ENCODE peak calls at places on chromosomes 4 and X, in five cellular contexts. One of them, this sample, is unnamed.
A peak's percentile ranks its signal among the peaks of the same experiment; 100 is the strongest.

GRCh38 chrX:32852203-32852602 is 359.1 kb downstream of the DMD start:
- DNase-seq in kidney: no peak
- DNase-seq in H9: no peak
- DNase-seq in thyroid gland: no peak
- DNase-seq in A549: no peak
- DNase-seq in this sample: no peak

GRCh38 chr4:156981262-156981661 is 9.7 kb upstream of the PDGFC start:
- DNase-seq in A549: no peak
- DNase-seq in kidney: no peak
- DNase-seq in thyroid gland: no peak
- DNase-seq in H9: no peak
- DNase-seq in this sample: no peak

GRCh38 chr4:53782468-53782865 is 191.2 kb upstream of the LNX1 start:
- DNase-seq in thyroid gland: no peak
- DNase-seq in A549: no peak
- DNase-seq in H9: no peak
- DNase-seq in kidney: no peak
- DNase-seq in this sample: no peak

GRCh38 chrX:150504399-150505186 is 63.8 kb upstream of the MTM1 start:
- DNase-seq in kidney: no peak
- DNase-seq in thyroid gland: peak; percentile 61
- DNase-seq in H9: no peak
- DNase-seq in A549: no peak
- DNase-seq in this sample: no peak

GRCh38 chr4:26943391-26943790 is 82.8 kb downstream of the STIM2 start:
- DNase-seq in kidney: no peak
- DNase-seq in H9: no peak
- DNase-seq in thyroid gland: no peak
- DNase-seq in A549: no peak
- DNase-seq in this sample: no peak

GRCh38 chr4:7335363-7336066 is 99.2 kb downstream of the PSAPL1 start:
- DNase-seq in A549: peak; percentile 58
- DNase-seq in kidney: peak; percentile 82
- DNase-seq in H9: peak; percentile 89
- DNase-seq in thyroid gland: peak; percentile 75
- DNase-seq in this sample: peak; percentile 45

GRCh38 chr4:120052840-120053239 is 13.8 kb downstream of the MAD2L1 start:
- DNase-seq in H9: no peak
- DNase-seq in thyroid gland: no peak
- DNase-seq in kidney: no peak
- DNase-seq in A549: peak; percentile 17
- DNase-seq in this sample: no peak

GRCh38 chrX:3184176-3184930 is 143.1 kb downstream of the ARSF start:
- DNase-seq in thyroid gland: no peak
- DNase-seq in H9: no peak
- DNase-seq in A549: no peak
- DNase-seq in kidney: no peak
- DNase-seq in this sample: no peak

GRCh38 chrX:136325377-136325776 is 24.6 kb downstream of the ADGRG4 start:
- DNase-seq in H9: no peak
- DNase-seq in A549: no peak
- DNase-seq in thyroid gland: no peak
- DNase-seq in kidney: no peak
- DNase-seq in this sample: no peak

GRCh38 chr4:165839615-165840333 is 33.3 kb upstream of the TLL1 start:
- DNase-seq in A549: no peak
- DNase-seq in H9: no peak
- DNase-seq in kidney: no peak
- DNase-seq in thyroid gland: no peak
- DNase-seq in this sample: no peak

GRCh38 chr4:87819281-87819919 is 13.4 kb upstream of the MEPE start:
- DNase-seq in H9: peak; percentile 55
- DNase-seq in kidney: no peak
- DNase-seq in A549: peak; percentile 68
- DNase-seq in thyroid gland: no peak
- DNase-seq in this sample: no peak

GRCh38 chr4:72302981-72303704 is 265.9 kb downstream of the ADAMTS3 start:
- DNase-seq in H9: peak; percentile 71
- DNase-seq in thyroid gland: peak; percentile 42
- DNase-seq in kidney: no peak
- DNase-seq in A549: peak; percentile 24
- DNase-seq in this sample: peak; percentile 52

GRCh38 chr4:179165339-179165738 is 1723.1 kb upstream of the AGA start:
- DNase-seq in H9: no peak
- DNase-seq in kidney: no peak
- DNase-seq in A549: no peak
- DNase-seq in thyroid gland: no peak
- DNase-seq in this sample: no peak

GRCh38 chr4:82989567-82990429 is 20.8 kb downstream of the LIN54 start:
- DNase-seq in A549: no peak
- DNase-seq in thyroid gland: no peak
- DNase-seq in kidney: no peak
- DNase-seq in H9: no peak
- DNase-seq in this sample: no peak

GRCh38 chrX:1321689-1322088 is 14.9 kb upstream of the IL3RA start:
- DNase-seq in thyroid gland: no peak
- DNase-seq in H9: no peak
- DNase-seq in kidney: peak; percentile 28
- DNase-seq in A549: no peak
- DNase-seq in this sample: no peak

GRCh38 chr4:148225639-148226038 is 216.6 kb downstream of the NR3C2 start:
- DNase-seq in A549: no peak
- DNase-seq in H9: no peak
- DNase-seq in kidney: no peak
- DNase-seq in thyroid gland: no peak
- DNase-seq in this sample: no peak

GRCh38 chrX:11408783-11409182 is 115.6 kb downstream of the AMELX start:
- DNase-seq in A549: no peak
- DNase-seq in thyroid gland: no peak
- DNase-seq in kidney: no peak
- DNase-seq in H9: no peak
- DNase-seq in this sample: no peak

GRCh38 chr4:163332526-163333405 is at the start of gene NPY1R:
- DNase-seq in H9: peak; percentile 87
- DNase-seq in thyroid gland: peak; percentile 74
- DNase-seq in A549: peak; percentile 73
- DNase-seq in kidney: peak; percentile 88
- DNase-seq in this sample: peak; percentile 4

GRCh38 chr4:158786155-158786581 is 17.3 kb downstream of the FNIP2 start:
- DNase-seq in H9: no peak
- DNase-seq in thyroid gland: no peak
- DNase-seq in kidney: no peak
- DNase-seq in A549: no peak
- DNase-seq in this sample: no peak

GRCh38 chr4:127247293-127247952 is 385.3 kb upstream of the INTU start:
- DNase-seq in thyroid gland: no peak
- DNase-seq in A549: no peak
- DNase-seq in H9: no peak
- DNase-seq in kidney: no peak
- DNase-seq in this sample: no peak

GRCh38 chr4:147801820-147802219 is 69.9 kb downstream of the ARHGAP10 start:
- DNase-seq in A549: no peak
- DNase-seq in kidney: no peak
- DNase-seq in thyroid gland: no peak
- DNase-seq in H9: no peak
- DNase-seq in this sample: no peak

GRCh38 chr4:118338981-118339765 is 13.6 kb downstream of the PRSS12 start:
- DNase-seq in thyroid gland: no peak
- DNase-seq in A549: no peak
- DNase-seq in H9: no peak
- DNase-seq in kidney: no peak
- DNase-seq in this sample: no peak

GRCh38 chr4:140069068-140069467 is 84.9 kb downstream of the MAML3 start:
- DNase-seq in thyroid gland: peak; percentile 28
- DNase-seq in H9: no peak
- DNase-seq in A549: no peak
- DNase-seq in kidney: no peak
- DNase-seq in this sample: no peak

GRCh38 chr4:46994007-46994405 is 625 bp upstream of the GABRA4 start:
- DNase-seq in thyroid gland: no peak
- DNase-seq in A549: no peak
- DNase-seq in kidney: no peak
- DNase-seq in H9: no peak
- DNase-seq in this sample: no peak

DNA sequence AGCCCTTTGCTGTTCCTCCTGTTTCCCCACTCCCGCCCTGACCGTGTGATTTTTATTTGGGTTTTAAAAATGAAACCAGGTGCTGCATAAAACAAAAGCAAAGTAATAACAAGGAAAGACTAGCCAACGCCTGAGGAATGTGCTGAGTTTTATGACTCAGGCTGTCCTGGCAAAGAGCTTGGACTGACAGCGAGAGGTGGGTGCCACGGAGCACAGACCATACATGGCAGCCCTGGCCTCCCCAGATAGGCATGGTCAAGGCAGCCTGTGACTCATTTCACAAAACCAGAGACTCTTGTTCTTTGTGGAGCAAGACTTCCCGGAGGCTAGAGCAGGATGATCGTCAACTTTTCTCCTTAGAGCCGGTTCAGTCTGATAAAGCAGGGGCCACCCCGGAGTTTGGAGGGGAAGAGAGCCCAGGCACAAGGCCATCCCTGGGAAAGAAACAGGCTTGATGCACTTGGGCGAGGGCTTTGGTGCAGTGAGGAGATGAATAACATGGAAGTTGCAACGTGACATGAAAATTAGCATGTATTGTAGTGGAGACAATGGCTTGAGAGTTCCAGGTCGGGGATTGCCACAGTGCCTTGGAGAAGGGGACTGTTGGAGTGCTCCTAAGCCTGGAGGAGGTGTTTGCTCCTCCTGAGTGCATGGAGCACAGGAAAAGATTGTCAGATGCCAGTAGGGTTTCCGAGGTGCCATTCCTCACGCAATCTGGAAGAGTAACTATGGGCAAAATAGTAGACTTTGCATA is 54.8 kb downstream of the C4orf51 start:
- DNase-seq in kidney: peak; percentile 89
- DNase-seq in thyroid gland: peak; percentile 73
- DNase-seq in H9: no peak
- DNase-seq in A549: peak; percentile 72
- DNase-seq in this sample: no peak
- H3K4me1 ChIP-seq in kidney: peaks cover 27% of the 10 kb centered on the region
- H3K4me1 ChIP-seq in thyroid gland: peaks cover 55% of the 10 kb centered on the region
- H3K4me1 ChIP-seq in H9: peaks cover 13% of the 10 kb centered on the region
- H3K4me1 ChIP-seq in A549: peaks cover 72% of the 10 kb centered on the region
- H3K4me1 ChIP-seq in this sample: peaks cover 6% of the 10 kb centered on the region

DNA sequence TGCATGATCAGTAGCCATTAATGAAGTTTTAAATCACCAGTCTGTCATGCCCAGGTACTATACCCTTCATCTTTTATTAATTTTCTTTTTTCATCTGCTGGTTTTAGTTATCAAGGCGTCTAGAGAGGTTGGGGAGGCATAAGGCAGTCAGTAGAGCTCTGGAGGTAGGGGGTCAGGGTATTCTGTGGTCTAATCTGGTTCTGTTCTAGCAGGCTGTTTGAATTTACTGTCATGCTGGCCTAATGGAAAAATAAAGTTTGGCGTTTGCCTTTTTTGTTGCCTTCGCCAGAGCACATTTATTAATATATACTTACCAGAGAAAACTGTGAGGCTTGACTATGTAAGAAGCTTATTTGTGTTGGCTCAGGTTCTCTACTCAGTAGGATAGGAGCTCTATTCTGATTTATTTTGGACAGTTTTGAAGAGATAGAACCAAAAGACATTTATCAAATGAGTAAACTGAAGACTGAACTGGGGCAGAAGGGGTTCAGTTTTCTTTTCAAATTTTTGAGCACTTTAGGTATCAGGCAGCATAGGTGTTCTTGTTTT is 46.9 kb downstream of the TMEM131L start:
- DNase-seq in H9: no peak
- DNase-seq in A549: no peak
- DNase-seq in kidney: no peak
- DNase-seq in thyroid gland: no peak
- DNase-seq in this sample: no peak
- H3K4me1 ChIP-seq in H9: peaks cover 9% of the 10 kb centered on the region
- H3K4me1 ChIP-seq in A549: peaks cover 31% of the 10 kb centered on the region
- H3K4me1 ChIP-seq in kidney: peaks cover 4% of the 10 kb centered on the region
- H3K4me1 ChIP-seq in thyroid gland: no peaks in the 10 kb centered on the region
- H3K4me1 ChIP-seq in this sample: peaks cover 35% of the 10 kb centered on the region

DNA sequence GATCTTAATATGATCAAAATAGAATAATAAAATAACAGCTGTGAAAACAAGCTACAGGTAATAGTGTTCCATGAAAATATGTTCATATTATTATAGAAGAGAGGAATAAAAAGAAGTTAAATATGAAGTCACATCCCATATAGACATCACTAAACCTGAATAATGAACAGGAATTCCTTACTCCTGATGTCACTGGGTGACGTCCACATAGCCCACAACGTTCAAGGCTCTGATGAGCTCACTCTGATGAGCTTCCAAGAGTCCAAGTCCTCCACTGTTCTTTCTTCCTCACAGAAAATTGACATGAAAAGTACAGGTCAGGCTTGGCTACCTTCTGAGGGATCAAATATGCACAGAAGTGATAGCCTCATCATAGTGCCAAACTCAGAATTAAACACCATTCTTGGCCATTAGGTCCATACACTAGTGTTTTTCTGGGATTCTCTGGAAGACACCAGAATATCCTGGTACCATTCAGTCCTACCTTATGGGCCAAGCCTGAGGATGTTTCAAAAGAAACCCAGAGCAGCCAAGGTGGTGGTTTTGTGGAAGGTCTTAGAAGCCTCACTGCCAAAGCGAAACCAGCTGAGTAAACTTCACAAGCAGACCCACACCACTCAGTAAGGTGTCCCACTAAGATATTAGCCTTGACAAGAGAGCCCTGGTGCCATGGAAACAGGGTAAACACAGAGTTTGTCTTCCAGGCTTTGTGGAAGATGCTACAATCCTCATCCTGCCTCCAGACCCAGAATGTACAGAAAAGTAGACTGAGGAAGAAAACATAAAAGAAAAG is 138.5 kb upstream of the HHIP start:
- DNase-seq in thyroid gland: no peak
- DNase-seq in H9: no peak
- DNase-seq in A549: no peak
- DNase-seq in kidney: no peak
- DNase-seq in this sample: no peak
- H3K4me1 ChIP-seq in thyroid gland: no peaks in the 10 kb centered on the region
- H3K4me1 ChIP-seq in H9: no peaks in the 10 kb centered on the region
- H3K4me1 ChIP-seq in A549: no peaks in the 10 kb centered on the region
- H3K4me1 ChIP-seq in kidney: no peaks in the 10 kb centered on the region
- H3K4me1 ChIP-seq in this sample: no peaks in the 10 kb centered on the region

DNA sequence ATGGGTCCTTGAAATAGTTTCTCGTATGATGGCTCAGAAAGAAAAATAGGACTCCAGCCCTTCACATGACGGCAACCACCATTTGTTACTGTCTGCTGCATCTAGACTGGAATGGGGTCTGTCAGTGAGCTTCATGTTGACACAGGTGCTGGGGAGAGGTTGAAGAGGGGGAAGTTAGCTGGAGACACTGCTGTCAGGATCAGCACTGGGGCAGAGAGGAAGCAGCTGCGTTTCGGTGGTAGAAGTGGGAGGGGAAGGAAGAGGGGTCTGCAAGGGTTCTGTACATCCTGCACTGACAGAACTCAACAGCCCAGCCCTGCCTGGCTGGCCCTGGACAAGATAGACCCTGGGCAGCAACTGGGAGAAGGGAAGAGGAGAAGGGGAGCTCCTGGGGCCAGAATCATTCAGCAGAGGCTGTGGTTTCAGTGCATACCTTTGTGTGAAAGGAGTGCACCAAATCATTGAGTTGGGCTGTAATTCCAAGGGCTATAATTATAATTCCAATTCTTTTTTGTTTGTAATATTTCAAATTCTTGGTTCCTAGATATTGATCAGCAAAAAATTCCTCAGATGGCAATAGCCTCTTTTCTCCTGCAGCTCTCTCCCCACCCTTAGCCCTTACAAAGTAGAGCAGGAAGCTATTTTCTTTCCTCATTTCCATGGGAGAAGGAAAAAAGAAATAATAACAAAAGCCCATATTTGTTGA is 119.4 kb upstream of the C1GALT1C1 start:
- DNase-seq in A549: no peak
- DNase-seq in kidney: no peak
- DNase-seq in thyroid gland: no peak
- DNase-seq in H9: no peak
- DNase-seq in this sample: peak; percentile 87
- H3K4me1 ChIP-seq in A549: no peaks in the 10 kb centered on the region
- H3K4me1 ChIP-seq in kidney: no peaks in the 10 kb centered on the region
- H3K4me1 ChIP-seq in thyroid gland: no peaks in the 10 kb centered on the region
- H3K4me1 ChIP-seq in H9: no peaks in the 10 kb centered on the region
- H3K4me1 ChIP-seq in this sample: peaks cover 62% of the 10 kb centered on the region